ENCODE peak calls at places on chromosomes 13 and 19, in seven cellular contexts. E, A, N, R, K, W and Z are unnamed samples.

GRCh38 chr13:27137759-27138158 is 33.9 kb downstream of the USP12 start:
- DNase-seq in E (no peak), A (no peak), N (no peak), R (no peak), K (no peak), W (no peak), Z (no peak)

GRCh38 chr13:45949161-45949560 is 97.6 kb upstream of the SIAH3 start:
- DNase-seq in E (no peak), A (no peak), N (no peak), R (peak), K (no peak), W (no peak), Z (no peak)

GRCh38 chr19:37519890-37520289 is 13.2 kb downstream of the ZNF793 start:
- DNase-seq in E (no peak), A (peak), N (no peak), R (peak), K (peak), W (no peak), Z (no peak)

GRCh38 chr19:3249408-3249807 is 24.9 kb downstream of the CELF5 start:
- DNase-seq in E (no peak), A (no peak), N (no peak), R (no peak), K (no peak), W (no peak), Z (no peak)

GRCh38 chr19:16919496-16919895 is 30.7 kb downstream of the F2RL3 start:
- DNase-seq in E (no peak), A (no peak), N (no peak), R (no peak), K (no peak), W (no peak), Z (no peak)

GRCh38 chr13:59837101-59837500 is 326.6 kb downstream of the DIAPH3 start:
- DNase-seq in E (no peak), A (no peak), N (no peak), R (no peak), K (no peak), W (no peak), Z (no peak)

GRCh38 chr13:37059136-37059847 is at the start of gene SUPT20H:
- DNase-seq in E (peak), A (peak), N (peak), R (peak), K (peak), W (peak), Z (peak)

GRCh38 chr19:9961103-9961502 is 24.8 kb upstream of the OLFM2 start:
- DNase-seq in E (no peak), A (no peak), N (no peak), R (no peak), K (no peak), W (no peak), Z (no peak)

GRCh38 chr19:19214892-19215291 is 3.1 kb downstream of the NCAN start:
- DNase-seq in E (no peak), A (peak), N (no peak), R (peak), K (peak), W (no peak), Z (peak)

DNA sequence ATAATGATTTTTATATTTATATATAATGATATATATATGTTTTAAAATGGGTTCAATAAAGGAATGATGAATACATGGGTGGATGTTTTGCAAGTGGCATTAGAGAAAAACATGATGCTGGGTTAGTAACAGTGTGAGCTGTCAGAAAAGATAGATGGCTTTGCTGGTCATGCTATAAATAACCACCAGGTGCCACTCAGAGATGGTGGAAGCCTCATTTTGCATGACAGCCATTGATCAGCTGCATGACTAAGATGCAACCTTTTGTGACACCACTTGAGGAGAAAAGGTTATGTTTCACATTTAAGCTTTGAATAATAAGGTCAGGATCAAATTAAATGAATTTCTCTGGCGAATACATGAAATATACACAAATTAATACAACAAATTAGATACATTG is 737.7 kb downstream of the PCDH9 start:
- DNase-seq in E (no peak), A (peak), N (no peak), R (no peak), K (peak), W (no peak), Z (no peak)
- TF ChIP-seq CTCF in E (no peak), A (peak), N (no peak), R (no peak), K (peak), W (no peak), Z (no peak)

DNA sequence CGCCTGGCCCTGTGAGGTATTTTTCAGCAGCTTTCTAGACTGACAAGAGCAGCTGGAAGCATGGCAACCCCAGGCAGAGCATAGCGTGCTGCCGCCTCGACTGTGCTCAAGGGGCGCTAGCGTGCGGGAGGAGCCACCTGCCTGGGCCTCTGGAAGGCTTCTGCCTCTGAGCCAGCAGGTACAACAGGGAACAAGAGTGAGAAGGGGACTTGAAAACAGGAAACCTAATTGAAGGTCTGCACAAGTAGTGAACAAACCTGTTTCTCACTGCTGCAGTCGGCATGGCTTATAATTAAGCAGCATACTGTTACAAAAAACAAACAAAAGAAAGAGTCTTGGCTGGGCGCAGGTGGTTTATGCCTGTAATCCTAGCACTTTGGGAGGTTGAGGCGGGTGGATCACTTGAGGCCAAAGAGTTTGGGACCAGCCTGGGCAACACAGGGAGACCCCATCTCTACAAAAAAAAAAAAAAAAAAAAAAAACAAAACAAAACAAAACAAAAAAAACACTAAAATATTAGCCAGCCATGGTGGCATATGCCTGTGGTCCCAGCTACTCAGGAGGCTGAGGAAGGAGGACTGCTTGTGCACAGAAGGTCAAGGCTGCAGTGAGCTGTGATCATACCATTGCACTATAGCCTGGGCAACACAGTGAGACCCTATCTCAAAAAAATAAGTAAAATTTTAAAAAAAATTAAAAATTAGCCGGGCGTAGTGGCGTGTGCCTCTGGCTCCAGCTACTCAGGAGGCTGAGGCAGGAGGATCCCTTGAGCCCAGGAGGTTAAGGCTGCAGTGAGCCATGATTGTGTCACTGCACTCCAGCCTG is 12.6 kb upstream of the GARRE1 start:
- DNase-seq in E (no peak), A (peak), N (no peak), R (no peak), K (peak), W (peak), Z (no peak)
- TF ChIP-seq CTCF in E (no peak), A (peak), N (no peak), R (peak), K (peak), W (peak), Z (no peak)

DNA sequence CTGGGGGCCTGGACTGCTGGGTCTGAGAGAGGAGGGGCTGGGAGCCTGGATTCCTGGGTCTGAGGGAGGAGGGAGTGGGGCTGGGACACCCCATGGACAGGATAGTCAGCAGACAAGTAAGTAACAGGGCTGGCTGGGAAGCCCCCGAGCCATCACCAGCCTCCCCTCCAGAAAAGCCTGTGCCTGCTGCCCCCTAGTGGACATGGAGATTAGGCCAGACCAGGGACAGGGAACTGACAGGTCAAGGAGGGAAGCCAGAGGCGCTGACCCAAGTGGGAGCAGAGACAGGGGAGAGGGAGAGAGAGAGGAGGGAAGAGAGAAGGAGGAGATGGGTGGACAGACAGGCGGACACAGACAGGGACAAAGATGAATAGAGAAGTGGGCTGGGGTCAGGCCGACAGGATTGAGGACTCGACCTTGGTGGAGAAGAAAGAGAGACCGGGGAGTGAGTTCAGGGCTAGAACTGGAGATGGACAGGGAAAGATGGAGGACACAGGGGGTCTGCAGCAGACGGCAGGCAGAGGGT is 6.7 kb upstream of the ERFL start:
- DNase-seq in E (peak), A (no peak), N (peak), R (peak), K (peak), W (peak), Z (no peak)
- TF ChIP-seq CTCF in E (peak), A (peak), N (peak), R (peak), K (peak), W (peak), Z (peak)

DNA sequence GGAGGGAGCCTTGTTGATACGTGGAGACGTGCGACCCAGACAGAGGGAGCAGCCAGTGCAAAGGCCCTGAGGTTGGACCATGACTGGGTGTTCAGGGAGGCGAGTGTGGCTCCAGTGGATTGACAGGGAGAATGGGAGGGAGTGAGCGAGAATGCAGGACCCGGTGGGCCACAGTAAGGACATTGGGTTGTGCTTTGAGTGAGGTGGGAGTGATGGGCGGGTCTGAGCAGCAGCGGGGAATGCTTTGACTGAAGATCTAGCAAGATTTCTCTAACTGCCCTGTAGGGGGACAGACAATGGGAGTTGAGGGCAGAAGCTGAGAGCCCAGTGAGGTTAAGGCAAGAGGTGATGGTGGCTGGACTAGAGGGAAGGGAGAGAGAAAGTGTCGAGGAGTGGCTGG is 7.7 kb upstream of the NANOS2 start:
- DNase-seq in E (no peak), A (no peak), N (no peak), R (no peak), K (no peak), W (no peak), Z (no peak)
- TF ChIP-seq CTCF in E (no peak), A (peak), N (no peak), R (peak), K (no peak), W (no peak), Z (peak)

GRCh38 chr19:41894350-41894749 is 11.4 kb downstream of the ARHGEF1 start:
- DNase-seq in E (no peak), A (no peak), N (no peak), R (no peak), K (no peak), W (no peak), Z (no peak)

GRCh38 chr19:41896581-41896942 is 13.6 kb downstream of the ARHGEF1 start:
- DNase-seq in E (no peak), A (no peak), N (no peak), R (no peak), K (no peak), W (no peak), Z (no peak)

GRCh38 chr19:41892173-41892902 is 9.4 kb downstream of the ARHGEF1 start:
- DNase-seq in E (no peak), A (no peak), N (no peak), R (no peak), K (no peak), W (no peak), Z (no peak)

GRCh38 chr19:41895745-41896580 is 13.0 kb downstream of the ARHGEF1 start:
- DNase-seq in E (no peak), A (no peak), N (no peak), R (no peak), K (no peak), W (no peak), Z (no peak)

DNA sequence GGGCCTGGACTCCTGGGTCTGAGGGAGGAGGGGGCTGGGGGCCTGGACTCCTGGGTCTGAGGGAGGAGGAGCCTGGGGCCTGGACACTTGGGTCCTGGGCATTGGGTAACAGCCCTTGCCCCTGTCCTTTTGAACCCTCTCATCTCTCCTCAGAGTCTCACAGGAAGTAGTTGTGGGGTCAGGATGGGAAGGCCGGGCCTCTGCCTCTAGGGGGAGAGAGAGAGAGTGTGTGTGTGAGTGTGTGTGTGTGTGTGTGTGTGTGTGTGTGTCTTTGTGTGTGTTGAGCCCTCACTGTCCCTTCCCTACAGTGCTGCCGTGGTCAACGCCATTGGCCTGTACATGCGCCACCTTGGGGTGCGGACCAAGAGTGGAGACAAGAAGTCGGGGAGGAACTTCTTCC is 10.9 kb downstream of the ARHGEF1 start:
- DNase-seq in E (no peak), A (no peak), N (no peak), R (no peak), K (no peak), W (no peak), Z (no peak)
- TF ChIP-seq CTCF in E (no peak), A (no peak), N (no peak), R (peak), K (no peak), W (no peak), Z (no peak)

DNA sequence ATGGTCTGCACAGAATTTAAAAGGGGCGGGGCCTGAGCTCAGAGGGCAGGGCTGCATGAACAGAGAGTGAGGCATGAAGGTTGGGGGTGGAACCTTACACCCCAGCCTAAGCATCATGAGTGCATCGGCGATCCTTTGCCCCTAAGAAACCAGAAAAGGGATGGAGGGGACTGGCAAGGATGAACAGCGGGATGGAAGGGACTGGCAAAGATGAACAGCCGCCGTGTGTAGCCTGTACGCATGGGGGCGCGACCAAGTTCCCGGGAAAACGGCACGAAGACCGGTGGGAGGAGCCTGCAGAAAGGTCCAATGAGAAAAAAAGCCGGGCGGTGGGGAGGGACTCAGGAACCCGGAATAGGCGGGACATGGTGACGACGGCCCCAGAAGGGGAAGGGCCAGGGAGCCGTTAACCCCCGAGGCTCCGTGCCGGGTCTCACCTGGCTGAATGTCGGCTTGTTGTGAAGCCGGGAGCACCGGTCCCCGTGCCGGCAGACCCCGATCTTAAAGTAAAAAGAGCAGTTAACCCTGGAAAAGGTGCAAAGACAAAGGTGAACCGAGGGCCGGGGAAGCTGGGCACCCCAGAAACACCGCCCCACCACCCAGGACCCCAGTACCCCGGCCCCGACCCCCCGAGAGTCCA is 410 bp downstream of the U2AF1L4 start:
- DNase-seq in E (peak), A (peak), N (peak), R (peak), K (peak), W (peak), Z (peak)
- TF ChIP-seq CTCF in E (no peak), A (peak), N (peak), R (peak), K (peak), W (peak), Z (peak)

DNA sequence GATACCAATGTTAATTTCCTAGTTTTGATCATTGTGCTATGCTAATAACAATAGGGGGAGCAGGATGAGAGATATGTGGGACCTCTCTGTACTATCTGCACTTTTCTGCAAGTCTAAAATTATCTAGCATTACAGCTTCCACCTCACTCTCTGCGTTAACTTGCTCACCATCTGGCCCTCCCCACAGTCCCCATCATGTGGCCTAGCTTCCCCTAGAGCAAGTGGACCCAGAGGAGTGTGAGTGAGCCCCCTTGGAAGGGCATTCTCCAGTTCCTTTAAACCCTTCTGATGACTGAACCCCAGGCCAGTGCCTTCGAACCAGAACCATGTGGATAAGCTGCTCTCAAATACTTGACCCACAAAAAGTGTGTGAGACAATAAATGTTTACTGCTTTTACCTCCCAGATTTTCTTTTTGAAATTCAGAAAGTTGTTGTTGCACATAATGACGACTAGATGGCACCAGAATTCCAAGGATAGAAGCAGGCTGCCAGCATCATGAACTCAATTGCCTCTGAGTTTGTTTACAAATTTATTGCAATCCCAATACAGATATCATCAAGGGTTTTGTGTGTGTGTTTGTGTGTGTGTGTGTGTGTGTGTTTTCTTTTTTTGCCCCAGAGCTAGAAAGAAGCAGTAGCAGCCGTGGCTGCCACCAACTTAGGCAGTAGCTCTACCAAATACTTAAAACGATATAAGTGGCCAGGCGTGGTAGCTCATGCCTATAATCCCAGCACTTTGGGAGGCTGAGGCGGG is 49.0 kb upstream of the ZNF780A start:
- DNase-seq in E (no peak), A (peak), N (no peak), R (peak), K (no peak), W (no peak), Z (no peak)
- TF ChIP-seq CTCF in E (peak), A (peak), N (peak), R (peak), K (peak), W (peak), Z (peak)

GRCh38 chr19:30733826-30734550 is 361.8 kb downstream of the ZNF536 start:
- DNase-seq in E (no peak), A (no peak), N (no peak), R (no peak), K (no peak), W (no peak), Z (no peak)
- TF ChIP-seq CTCF in E (no peak), A (no peak), N (no peak), R (no peak), K (no peak), W (no peak), Z (no peak)

GRCh38 chr19:45539460-45539859 is 32.2 kb downstream of the VASP start:
- DNase-seq in E (no peak), A (peak), N (no peak), R (no peak), K (no peak), W (no peak), Z (no peak)
- TF ChIP-seq CTCF in E (no peak), A (no peak), N (no peak), R (no peak), K (no peak), W (no peak), Z (no peak)